ENCODE peak calls at places on chromosomes 6 and 20, in four cellular contexts. One of them, this sample, is unnamed.

GRCh38 chr20:32332614-32333013 is 25.5 kb upstream of the ASXL1 start:
- DNase-seq in posterior cingulate gyrus: no peak
- DNase-seq in right atrium auricular region: no peak
- DNase-seq in brain microvascular endothelial cell: peak; percentile 61
- DNase-seq in this sample: no peak

GRCh38 chr20:4691753-4692152 is 30.0 kb upstream of the PRND start:
- DNase-seq in posterior cingulate gyrus: no peak
- DNase-seq in right atrium auricular region: no peak
- DNase-seq in brain microvascular endothelial cell: no peak
- DNase-seq in this sample: no peak

GRCh38 chr6:79544299-79544927 is 7.2 kb upstream of the LCA5 start:
- DNase-seq in posterior cingulate gyrus: no peak
- DNase-seq in right atrium auricular region: no peak
- DNase-seq in brain microvascular endothelial cell: peak; percentile 72
- DNase-seq in this sample: no peak

GRCh38 chr6:51855310-51856082 is 231.9 kb downstream of the PKHD1 start:
- DNase-seq in posterior cingulate gyrus: no peak
- DNase-seq in right atrium auricular region: no peak
- DNase-seq in brain microvascular endothelial cell: peak; percentile 49
- DNase-seq in this sample: no peak

GRCh38 chr6:134531611-134532010 is 213.7 kb upstream of the SGK1 start:
- DNase-seq in posterior cingulate gyrus: no peak
- DNase-seq in right atrium auricular region: no peak
- DNase-seq in brain microvascular endothelial cell: no peak
- DNase-seq in this sample: no peak

GRCh38 chr6:166947251-166947650 is 9.1 kb downstream of the RNASET2 start:
- DNase-seq in posterior cingulate gyrus: no peak
- DNase-seq in right atrium auricular region: no peak
- DNase-seq in brain microvascular endothelial cell: no peak
- DNase-seq in this sample: no peak

GRCh38 chr6:85113934-85114582 is 335.8 kb upstream of the NT5E start:
- DNase-seq in posterior cingulate gyrus: no peak
- DNase-seq in right atrium auricular region: peak; percentile 63
- DNase-seq in brain microvascular endothelial cell: no peak
- DNase-seq in this sample: no peak

GRCh38 chr6:41724638-41725501 is 10.5 kb downstream of the TFEB start:
- DNase-seq in posterior cingulate gyrus: no peak
- DNase-seq in right atrium auricular region: no peak
- DNase-seq in brain microvascular endothelial cell: no peak
- DNase-seq in this sample: no peak

GRCh38 chr20:35269055-35269781 is 8.7 kb downstream of the MMP24OS start:
- DNase-seq in posterior cingulate gyrus: peak; percentile 62
- DNase-seq in right atrium auricular region: no peak
- DNase-seq in brain microvascular endothelial cell: peak; percentile 71
- DNase-seq in this sample: no peak

GRCh38 chr6:39228111-39228971 is 934 bp downstream of the KCNK5 start:
- DNase-seq in posterior cingulate gyrus: no peak
- DNase-seq in right atrium auricular region: no peak
- DNase-seq in brain microvascular endothelial cell: no peak
- DNase-seq in this sample: no peak

GRCh38 chr6:43916924-43917877 is 147.2 kb downstream of the VEGFA start:
- DNase-seq in posterior cingulate gyrus: no peak
- DNase-seq in right atrium auricular region: peak; percentile 62
- DNase-seq in brain microvascular endothelial cell: no peak
- DNase-seq in this sample: no peak

This sample was measured in osteocyte.